ENCODE peak calls at places on chromosomes 2 and 18, in four cellular contexts. X, N, J and U are unnamed samples.

GRCh38 chr2:173149491-173149890 is 73.8 kb downstream of the MAP3K20 start:
- DNase-seq in X (no peak), N (no peak), J (no peak), U (peak)

GRCh38 chr18:26286008-26286407 is 59.8 kb downstream of the TAF4B start:
- DNase-seq in X (no peak), N (no peak), J (no peak), U (no peak)

GRCh38 chr2:215973954-215974699 is 39.2 kb downstream of the MREG start:
- DNase-seq in X (no peak), N (no peak), J (no peak), U (peak)

GRCh38 chr2:15997728-15998280 is 57.5 kb downstream of the MYCN start:
- DNase-seq in X (no peak), N (no peak), J (no peak), U (no peak)

GRCh38 chr2:9590635-9591034 is 35.0 kb upstream of the ADAM17 start:
- DNase-seq in X (peak), N (no peak), J (no peak), U (no peak)

GRCh38 chr2:136156411-136156810 is 38.5 kb upstream of the CXCR4 start:
- DNase-seq in X (no peak), N (no peak), J (no peak), U (no peak)

GRCh38 chr2:62143696-62144095 is 52.2 kb upstream of the B3GNT2 start:
- DNase-seq in X (no peak), N (no peak), J (no peak), U (no peak)

GRCh38 chr2:171128461-171128860 is 32.2 kb downstream of the TLK1 start:
- DNase-seq in X (no peak), N (no peak), J (no peak), U (no peak)

GRCh38 chr18:675307-675706 is 17.9 kb downstream of the TYMS start:
- DNase-seq in X (no peak), N (no peak), J (no peak), U (no peak)

GRCh38 chr2:203662963-203663362 is 43.5 kb upstream of the CD28 start:
- DNase-seq in X (no peak), N (no peak), J (no peak), U (no peak)

GRCh38 chr2:241009601-241010530 is 11.4 kb downstream of the SNED1 start:
- DNase-seq in X (peak), N (peak), J (peak), U (peak)

GRCh38 chr2:114119846-114120348 is 230.0 kb downstream of the ACTR3 start:
- DNase-seq in X (peak), N (no peak), J (no peak), U (no peak)

GRCh38 chr2:37644191-37644590 is 27.3 kb downstream of the CDC42EP3 start:
- DNase-seq in X (no peak), N (no peak), J (no peak), U (no peak)

GRCh38 chr2:54619660-54620231 is 103.7 kb upstream of the EML6 start:
- DNase-seq in X (no peak), N (no peak), J (no peak), U (peak)

GRCh38 chr2:29747786-29748470 is 173.5 kb downstream of the ALK start:
- DNase-seq in X (peak), N (no peak), J (no peak), U (peak)

GRCh38 chr2:160287476-160287875 is 87.4 kb upstream of the ITGB6 start:
- DNase-seq in X (peak), N (no peak), J (no peak), U (no peak)

GRCh38 chr2:128623776-128624424 is 305.2 kb upstream of the HS6ST1 start:
- DNase-seq in X (peak), N (no peak), J (no peak), U (no peak)

GRCh38 chr18:71808576-71808975 is 735.6 kb downstream of the CBLN2 start:
- DNase-seq in X (no peak), N (no peak), J (no peak), U (no peak)

GRCh38 chr2:113370478-113371091 is 66.9 kb upstream of the ZNG1B start:
- DNase-seq in X (peak), N (peak), J (peak), U (peak)

GRCh38 chr2:216447293-216447692 is 35.0 kb downstream of the SMARCAL1 start:
- DNase-seq in X (no peak), N (no peak), J (no peak), U (no peak)

GRCh38 chr18:37348729-37349128 is 216.9 kb downstream of the CELF4 start:
- DNase-seq in X (no peak), N (no peak), J (no peak), U (no peak)

GRCh38 chr2:66537001-66537400 is 102.1 kb downstream of the MEIS1 start:
- DNase-seq in X (no peak), N (no peak), J (no peak), U (no peak)

GRCh38 chr18:478679-479078 is 21.8 kb downstream of the COLEC12 start:
- DNase-seq in X (peak), N (no peak), J (no peak), U (no peak)

DNA sequence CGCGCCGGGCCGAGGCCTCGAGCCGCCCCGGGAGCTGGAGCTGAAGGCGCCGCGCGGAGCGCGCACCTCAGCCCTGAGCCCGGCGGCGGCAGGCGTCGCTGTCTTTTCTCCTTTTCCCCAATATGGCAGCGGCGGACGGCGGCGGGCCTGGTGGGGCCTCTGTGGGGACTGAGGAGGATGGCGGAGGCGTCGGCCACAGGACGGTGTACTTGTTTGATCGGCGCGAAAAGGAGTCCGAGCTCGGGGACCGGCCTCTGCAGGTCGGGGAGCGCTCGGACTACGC is 369 bp downstream of the SMCHD1 start:
- DNase-seq in X (no peak), N (no peak), J (no peak), U (no peak)
- H3K14ac ChIP-seq in X (peak), N (no peak), J (peak), U (peak)

GRCh38 chr2:71674158-71674807 is 220.9 kb downstream of the DYSF start:
- DNase-seq in X (no peak), N (no peak), J (peak), U (no peak)
- H4K91ac ChIP-seq in X (no peak), N (no peak), J (no peak), U (no peak)

GRCh38 chr2:106192752-106193490 is 1.2 kb downstream of the UXS1 start:
- DNase-seq in X (peak), N (no peak), J (no peak), U (peak)
- H2BK120ac ChIP-seq in X (no peak), N (no peak), J (no peak), U (no peak)

GRCh38 chr2:96898636-96899035 is 28.8 kb upstream of the SEMA4C start:
- DNase-seq in X (no peak), N (no peak), J (no peak), U (no peak)
- H3K14ac ChIP-seq in X (no peak), N (no peak), J (no peak), U (no peak)

DNA sequence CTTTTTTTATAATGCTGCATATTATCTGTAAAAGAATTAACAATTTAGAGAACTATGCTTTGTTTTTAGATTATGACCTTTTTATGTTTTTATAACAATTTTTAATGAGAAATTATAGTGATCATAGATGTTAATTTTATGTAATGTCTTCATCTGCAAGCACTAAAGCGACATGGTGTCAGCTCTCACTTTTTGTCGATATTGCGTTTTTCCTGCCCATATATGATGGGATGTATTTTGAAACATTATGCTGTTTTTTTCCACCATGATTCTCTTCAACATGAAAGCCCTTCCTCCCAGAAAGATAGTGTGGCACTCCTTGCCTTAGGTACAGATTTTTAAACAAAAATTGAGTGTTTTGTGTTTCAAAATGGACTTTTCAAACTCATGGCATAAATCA is 104.3 kb downstream of the KCNH7 start:
- DNase-seq in X (no peak), N (no peak), J (no peak), U (no peak)
- H4K91ac ChIP-seq in X (no peak), N (no peak), J (no peak), U (no peak)

GRCh38 chr2:201130524-201131186 is 14.7 kb downstream of the CFLAR start:
- DNase-seq in X (peak), N (no peak), J (no peak), U (peak)
- H2BK120ac ChIP-seq in X (peak), N (no peak), J (no peak), U (no peak)

DNA sequence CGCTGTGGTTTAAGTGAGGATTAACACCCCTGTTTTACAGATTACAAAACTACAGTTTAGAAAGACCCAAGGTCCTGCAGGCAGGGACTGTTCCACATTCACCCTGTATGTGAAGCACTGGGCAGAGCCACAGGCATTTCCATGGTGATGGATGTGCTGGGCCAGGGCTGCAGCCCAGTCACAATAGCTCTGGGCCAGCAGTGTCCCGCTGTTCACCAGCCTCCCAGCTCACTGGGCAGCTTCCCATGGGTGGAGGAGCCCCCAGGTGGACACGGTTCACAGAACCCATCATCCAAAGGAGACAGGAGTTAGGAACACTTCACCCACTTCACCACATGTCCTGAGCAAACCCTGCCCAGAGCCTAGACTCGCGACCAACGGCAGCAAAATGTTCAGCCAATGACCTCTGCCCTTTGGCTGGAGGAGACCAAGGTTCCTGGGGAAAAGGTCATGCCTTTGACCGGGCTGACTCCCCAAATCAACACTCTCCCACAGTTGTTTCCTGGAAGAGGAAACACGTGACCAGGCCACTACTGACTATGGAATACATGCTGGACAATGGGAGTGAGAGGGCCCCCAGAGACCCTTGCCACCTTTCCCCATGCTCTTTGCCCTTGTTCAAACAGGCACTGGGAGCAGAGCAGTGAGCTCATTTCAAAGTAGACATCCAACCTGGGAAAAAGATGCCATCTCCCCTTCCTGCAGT is 28.0 kb upstream of the SLC35F6 start:
- DNase-seq in X (no peak), N (no peak), J (no peak), U (no peak)
- H3K14ac ChIP-seq in X (no peak), N (no peak), J (no peak), U (no peak)

GRCh38 chr2:202035941-202036372 is 2.3 kb downstream of the FZD7 start:
- DNase-seq in X (peak), N (no peak), J (no peak), U (no peak)
- H4K91ac ChIP-seq in X (peak), N (peak), J (no peak), U (no peak)